ENCODE peak calls at places on chromosomes 16 and 17, in five cellular contexts. Z is breast epithelium, K is esophagus squamous epithelium, V is coronary artery, X is psoas muscle. L is an unnamed sample.
A peak's percentile ranks its signal among the peaks of the same experiment; 100 is the strongest.

GRCh38 chr17:80443498-80443897 is 28.5 kb downstream of the ENDOV start:
- DNase-seq in Z (no peak), K (no peak), V (no peak), X (no peak), L (no peak)

GRCh38 chr17:16934133-16934795 is 37.7 kb downstream of the TNFRSF13B start:
- DNase-seq in Z (peak; percentile 39), K (no peak), V (peak; percentile 49), X (no peak), L (no peak)

GRCh38 chr17:16199093-16199492 is 16.2 kb downstream of the NCOR1 start:
- DNase-seq in Z (no peak), K (no peak), V (no peak), X (no peak), L (no peak)

GRCh38 chr16:57639172-57639571 is 10.7 kb downstream of the ADGRG1 start:
- DNase-seq in Z (no peak), K (no peak), V (no peak), X (no peak), L (peak; percentile 85)

GRCh38 chr16:81168406-81168805 is 70.1 kb upstream of the BCO1 start:
- DNase-seq in Z (no peak), K (no peak), V (no peak), X (no peak), L (no peak)

GRCh38 chr16:3807425-3808123 is 72.9 kb downstream of the CREBBP start:
- DNase-seq in Z (no peak), K (no peak), V (peak; percentile 28), X (no peak), L (no peak)

GRCh38 chr16:84643180-84643583 is 5.1 kb upstream of the KLHL36 start:
- DNase-seq in Z (no peak), K (no peak), V (peak; percentile 93), X (peak; percentile 88), L (no peak)

GRCh38 chr16:77674888-77675287 is 47.4 kb upstream of the NUDT7 start:
- DNase-seq in Z (no peak), K (no peak), V (no peak), X (no peak), L (no peak)

GRCh38 chr16:30941600-30942420 is 7.1 kb upstream of the ORAI3 start:
- DNase-seq in Z (peak; percentile 78), K (no peak), V (no peak), X (peak; percentile 87), L (peak; percentile 64)

GRCh38 chr16:17404903-17405691 is 65.7 kb downstream of the XYLT1 start:
- DNase-seq in Z (no peak), K (no peak), V (peak; percentile 97), X (peak; percentile 89), L (peak; percentile 97)

GRCh38 chr16:15829460-15829859 is 27.4 kb downstream of the MYH11 start:
- DNase-seq in Z (peak; percentile 53), K (no peak), V (peak; percentile 95), X (peak; percentile 78), L (no peak)

GRCh38 chr17:36923814-36924221 is 13.5 kb upstream of the LHX1 start:
- DNase-seq in Z (no peak), K (no peak), V (no peak), X (no peak), L (no peak)

GRCh38 chr16:471353-472198 is 46.1 kb downstream of the RAB11FIP3 start:
- DNase-seq in Z (no peak), K (no peak), V (no peak), X (peak; percentile 71), L (peak; percentile 90)

GRCh38 chr17:48307814-48308411 is 122.1 kb downstream of the SKAP1 start:
- DNase-seq in Z (no peak), K (no peak), V (no peak), X (no peak), L (no peak)

GRCh38 chr17:72119963-72120877 is 600 bp upstream of the SOX9 start:
- DNase-seq in Z (peak; percentile 57), K (no peak), V (no peak), X (peak; percentile 70), L (peak; percentile 61)

GRCh38 chr17:17663160-17664072 is 17.8 kb upstream of the RAI1 start:
- DNase-seq in Z (no peak), K (no peak), V (no peak), X (peak; percentile 56), L (peak; percentile 73)

GRCh38 chr16:21645261-21645721 is 7.1 kb downstream of the IGSF6 start:
- DNase-seq in Z (no peak), K (no peak), V (no peak), X (no peak), L (no peak)

GRCh38 chr17:8249621-8250020 is 532 bp downstream of the PFAS start:
- DNase-seq in Z (no peak), K (no peak), V (no peak), X (no peak), L (no peak)

GRCh38 chr16:66653581-66654350 is 42.8 kb downstream of the CMTM4 start:
- DNase-seq in Z (no peak), K (no peak), V (no peak), X (no peak), L (no peak)

GRCh38 chr16:81717662-81718189 is 61.4 kb upstream of the PLCG2 start:
- DNase-seq in Z (no peak), K (no peak), V (no peak), X (no peak), L (no peak)

GRCh38 chr16:85384831-85385462 is 228.2 kb upstream of the GSE1 start:
- DNase-seq in Z (peak; percentile 75), K (no peak), V (no peak), X (peak; percentile 50), L (no peak)

GRCh38 chr16:4847774-4848587 is 700 bp downstream of the UBN1 start:
- DNase-seq in Z (peak; percentile 68), K (no peak), V (peak; percentile 80), X (peak; percentile 82), L (peak; percentile 19)

GRCh38 chr17:5027921-5028320 is 7.3 kb downstream of the SLC52A1 start:
- DNase-seq in Z (no peak), K (no peak), V (no peak), X (no peak), L (no peak)

GRCh38 chr17:17755715-17756114 is 74.5 kb downstream of the RAI1 start:
- DNase-seq in Z (no peak), K (no peak), V (no peak), X (no peak), L (no peak)

GRCh38 chr17:77476920-77477805 is 336.4 kb downstream of the SEC14L1 start:
- DNase-seq in Z (peak; percentile 67), K (no peak), V (peak; percentile 94), X (peak; percentile 85), L (peak; percentile 74)
- H3K27ac ChIP-seq in Z (peak overlapping the region; percentile 85), K (peak overlapping the region; percentile 85), V (peak overlapping the region; percentile 85), X (peak overlapping the region; percentile 75), L (peak overlapping the region; percentile 62)

GRCh38 chr17:50148226-50149098 is 2.0 kb downstream of the PPP1R9B start:
- DNase-seq in Z (peak; percentile 71), K (peak; percentile 61), V (no peak), X (peak; percentile 75), L (no peak)
- TF ChIP-seq CTCF in Z (peak; percentile 26), K (no peak), V (no peak), X (no peak), L (no peak)

DNA sequence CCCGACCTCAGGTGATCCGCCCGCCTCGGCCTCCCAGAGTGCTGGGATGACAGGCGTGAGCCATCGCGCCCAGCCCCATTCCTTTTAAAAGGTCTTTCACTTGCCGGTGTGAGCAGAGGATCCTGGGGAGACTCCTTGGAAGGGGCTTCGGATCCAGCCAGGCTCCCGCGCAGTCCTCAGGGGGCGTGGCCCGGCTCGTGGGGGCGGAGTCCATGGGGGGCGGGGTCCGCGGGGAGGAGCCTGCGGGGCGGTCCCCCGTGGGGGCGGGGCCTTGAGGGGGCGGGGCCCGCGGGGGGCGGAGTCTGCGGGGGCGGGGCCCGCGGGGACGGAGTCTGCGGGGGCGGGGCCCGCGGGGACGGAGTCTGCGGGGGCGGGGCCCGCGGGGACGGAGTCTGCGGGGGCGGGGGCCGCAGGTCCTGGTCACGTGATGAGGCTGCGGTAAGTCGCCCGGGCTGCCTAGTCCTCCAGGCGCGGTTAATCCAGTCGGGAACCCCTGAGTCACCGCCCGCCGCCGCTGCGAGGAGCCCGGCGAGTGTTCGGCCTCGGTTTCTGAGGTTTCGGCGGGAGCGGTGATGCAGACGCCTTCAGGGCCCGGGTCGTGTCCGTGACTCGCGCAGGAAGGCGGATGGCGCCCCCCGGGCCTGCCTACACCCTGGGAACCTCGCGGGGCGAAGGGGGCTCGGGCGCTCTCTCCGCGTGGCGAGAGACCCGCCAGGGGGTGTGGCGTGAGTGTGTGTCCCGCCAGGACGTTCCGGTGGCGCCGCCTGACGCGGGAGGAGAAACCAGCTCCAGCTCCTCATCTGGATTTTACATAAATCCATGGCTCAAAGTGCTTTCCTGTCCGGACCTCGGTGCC is 23.6 kb upstream of the ABR start:
- DNase-seq in Z (no peak), K (no peak), V (no peak), X (peak; percentile 82), L (peak; percentile 49)
- H3K4me3 ChIP-seq in Z (peak overlapping the region; percentile 71), K (peak overlapping the region; percentile 64), V (peak overlapping the region; percentile 72), X (peak overlapping the region; percentile 66), L (peak overlapping the region; percentile 63)

GRCh38 chr16:59214455-59214854 is 480.3 kb upstream of the GOT2 start:
- DNase-seq in Z (no peak), K (no peak), V (no peak), X (no peak), L (no peak)

GRCh38 chr16:59213952-59214351 is 479.8 kb upstream of the GOT2 start:
- DNase-seq in Z (no peak), K (no peak), V (no peak), X (no peak), L (no peak)

GRCh38 chr16:59212492-59213024 is 478.4 kb upstream of the GOT2 start:
- DNase-seq in Z (no peak), K (no peak), V (no peak), X (no peak), L (no peak)

GRCh38 chr16:59205403-59205802 is 471.3 kb upstream of the GOT2 start:
- DNase-seq in Z (no peak), K (no peak), V (no peak), X (no peak), L (no peak)

DNA sequence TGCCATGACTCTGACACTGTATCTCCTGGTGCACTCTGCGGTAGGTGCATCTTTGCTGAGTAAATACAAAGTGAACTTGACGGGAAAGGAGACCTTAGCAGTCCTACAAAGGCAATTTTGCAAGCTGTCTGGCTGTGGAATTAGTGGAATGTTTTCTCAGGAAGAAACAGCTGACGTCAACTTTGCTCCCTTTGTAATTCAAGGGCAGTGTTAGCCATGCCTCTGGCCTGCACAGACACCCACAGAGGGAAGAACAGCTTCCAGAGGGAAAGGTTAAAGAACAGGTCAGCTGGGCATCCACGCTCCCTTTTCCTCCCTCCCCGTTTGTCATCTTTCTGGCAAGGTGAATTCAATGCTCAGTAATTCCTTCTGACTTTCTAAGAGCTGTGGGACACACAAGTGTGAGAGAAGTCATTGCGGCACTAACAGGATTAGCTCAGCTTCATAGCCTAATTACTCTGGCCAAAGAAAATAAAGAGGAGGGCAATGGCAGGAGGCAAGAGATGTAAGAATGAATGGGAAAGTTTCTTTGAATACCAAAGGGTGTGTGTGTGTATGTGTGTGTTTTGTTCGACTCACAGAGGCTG is 476.9 kb upstream of the GOT2 start:
- DNase-seq in Z (no peak), K (no peak), V (no peak), X (no peak), L (no peak)
- H3K27ac ChIP-seq in Z (peak overlapping the region; percentile 80), K (no peak overlapping the region), V (peak overlapping the region; percentile 73), X (no peak overlapping the region), L (no peak overlapping the region)

DNA sequence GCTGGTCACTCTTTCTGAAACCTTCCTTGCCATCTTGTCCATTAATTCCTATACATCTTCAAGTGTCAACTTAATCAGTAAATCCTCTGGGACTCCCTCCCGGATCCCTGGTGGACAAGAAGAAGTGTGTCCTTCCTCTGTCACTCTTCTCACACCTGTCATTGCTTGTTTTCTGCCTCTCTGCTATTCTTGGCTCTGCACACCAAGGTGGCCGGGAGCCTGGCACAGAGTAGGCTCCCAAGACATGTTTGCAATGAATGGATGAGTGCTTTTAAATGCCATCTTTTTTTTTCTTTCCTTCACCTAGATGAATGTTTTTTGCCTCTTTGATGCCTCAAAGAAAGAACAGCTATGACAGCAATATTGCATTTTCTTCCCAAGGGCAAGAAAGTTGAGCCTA is 58.0 kb upstream of the CLEC18A start:
- DNase-seq in Z (no peak), K (no peak), V (no peak), X (no peak), L (peak; percentile 50)
- TF ChIP-seq CTCF in Z (no peak), K (no peak), V (no peak), X (no peak), L (no peak)

L was measured in dorsolateral prefrontal cortex.